ENCODE peak calls at places on chromosomes 7 and 10, in seven cellular contexts. One of them, this sample, is unnamed.

GRCh38 chr7:142788303-142789286 is 17.8 kb downstream of the PRSS2 start:
- DNase-seq in NCI-H2171: no peak
- DNase-seq in activated T-cell treated with anti-CD3 and anti-CD28 coated beads, Interleukin-2, amount 50 U/mL, for 72 hours: no peak
- DNase-seq in HuH-7.5: no peak
- DNase-seq in stimulated activated CD4-positive, alpha-beta T cell treated with anti-CD3 and anti-CD28 coated beads, Interleukin-2, amount 100 ng/mL, for 48 hours: no peak
- DNase-seq in naive thymus-derived CD4-positive, alpha-beta T cell: peak
- DNase-seq in stimulated activated CD8-positive, alpha-beta memory T cell treated with anti-CD3 and anti-CD28 coated beads, Interleukin-15, amount 100 ng/mL, for 24 hours: no peak
- DNase-seq in this sample: no peak

GRCh38 chr10:100579261-100579660 is 43.5 kb downstream of the HIF1AN start:
- DNase-seq in NCI-H2171: no peak
- DNase-seq in activated T-cell treated with anti-CD3 and anti-CD28 coated beads, Interleukin-2, amount 50 U/mL, for 72 hours: no peak
- DNase-seq in HuH-7.5: no peak
- DNase-seq in stimulated activated CD4-positive, alpha-beta T cell treated with anti-CD3 and anti-CD28 coated beads, Interleukin-2, amount 100 ng/mL, for 48 hours: no peak
- DNase-seq in naive thymus-derived CD4-positive, alpha-beta T cell: no peak
- DNase-seq in stimulated activated CD8-positive, alpha-beta memory T cell treated with anti-CD3 and anti-CD28 coated beads, Interleukin-15, amount 100 ng/mL, for 24 hours: no peak
- DNase-seq in this sample: no peak

GRCh38 chr10:44801383-44802327 is 109.5 kb upstream of the TMEM72 start:
- DNase-seq in NCI-H2171: peak
- DNase-seq in activated T-cell treated with anti-CD3 and anti-CD28 coated beads, Interleukin-2, amount 50 U/mL, for 72 hours: no peak
- DNase-seq in HuH-7.5: no peak
- DNase-seq in stimulated activated CD4-positive, alpha-beta T cell treated with anti-CD3 and anti-CD28 coated beads, Interleukin-2, amount 100 ng/mL, for 48 hours: no peak
- DNase-seq in naive thymus-derived CD4-positive, alpha-beta T cell: no peak
- DNase-seq in stimulated activated CD8-positive, alpha-beta memory T cell treated with anti-CD3 and anti-CD28 coated beads, Interleukin-15, amount 100 ng/mL, for 24 hours: no peak
- DNase-seq in this sample: no peak

GRCh38 chr7:152847491-152847890 is 87.9 kb downstream of the ACTR3B start:
- DNase-seq in NCI-H2171: no peak
- DNase-seq in activated T-cell treated with anti-CD3 and anti-CD28 coated beads, Interleukin-2, amount 50 U/mL, for 72 hours: no peak
- DNase-seq in HuH-7.5: no peak
- DNase-seq in stimulated activated CD4-positive, alpha-beta T cell treated with anti-CD3 and anti-CD28 coated beads, Interleukin-2, amount 100 ng/mL, for 48 hours: no peak
- DNase-seq in naive thymus-derived CD4-positive, alpha-beta T cell: no peak
- DNase-seq in stimulated activated CD8-positive, alpha-beta memory T cell treated with anti-CD3 and anti-CD28 coated beads, Interleukin-15, amount 100 ng/mL, for 24 hours: no peak
- DNase-seq in this sample: no peak

GRCh38 chr10:14971867-14972448 is 12.8 kb downstream of the MEIG1 start:
- DNase-seq in NCI-H2171: no peak
- DNase-seq in activated T-cell treated with anti-CD3 and anti-CD28 coated beads, Interleukin-2, amount 50 U/mL, for 72 hours: peak
- DNase-seq in HuH-7.5: no peak
- DNase-seq in stimulated activated CD4-positive, alpha-beta T cell treated with anti-CD3 and anti-CD28 coated beads, Interleukin-2, amount 100 ng/mL, for 48 hours: peak
- DNase-seq in naive thymus-derived CD4-positive, alpha-beta T cell: peak
- DNase-seq in stimulated activated CD8-positive, alpha-beta memory T cell treated with anti-CD3 and anti-CD28 coated beads, Interleukin-15, amount 100 ng/mL, for 24 hours: no peak
- DNase-seq in this sample: no peak

GRCh38 chr10:31353574-31353973 is 34.6 kb downstream of the ZEB1 start:
- DNase-seq in NCI-H2171: no peak
- DNase-seq in activated T-cell treated with anti-CD3 and anti-CD28 coated beads, Interleukin-2, amount 50 U/mL, for 72 hours: peak
- DNase-seq in HuH-7.5: peak
- DNase-seq in stimulated activated CD4-positive, alpha-beta T cell treated with anti-CD3 and anti-CD28 coated beads, Interleukin-2, amount 100 ng/mL, for 48 hours: no peak
- DNase-seq in naive thymus-derived CD4-positive, alpha-beta T cell: no peak
- DNase-seq in stimulated activated CD8-positive, alpha-beta memory T cell treated with anti-CD3 and anti-CD28 coated beads, Interleukin-15, amount 100 ng/mL, for 24 hours: no peak
- DNase-seq in this sample: no peak

GRCh38 chr10:97771913-97772823 is at the start of gene SFRP5:
- DNase-seq in NCI-H2171: no peak
- DNase-seq in activated T-cell treated with anti-CD3 and anti-CD28 coated beads, Interleukin-2, amount 50 U/mL, for 72 hours: no peak
- DNase-seq in HuH-7.5: no peak
- DNase-seq in stimulated activated CD4-positive, alpha-beta T cell treated with anti-CD3 and anti-CD28 coated beads, Interleukin-2, amount 100 ng/mL, for 48 hours: no peak
- DNase-seq in naive thymus-derived CD4-positive, alpha-beta T cell: no peak
- DNase-seq in stimulated activated CD8-positive, alpha-beta memory T cell treated with anti-CD3 and anti-CD28 coated beads, Interleukin-15, amount 100 ng/mL, for 24 hours: no peak
- DNase-seq in this sample: no peak

GRCh38 chr10:96358851-96359540 is at the start of gene OPALIN:
- DNase-seq in NCI-H2171: no peak
- DNase-seq in activated T-cell treated with anti-CD3 and anti-CD28 coated beads, Interleukin-2, amount 50 U/mL, for 72 hours: no peak
- DNase-seq in HuH-7.5: no peak
- DNase-seq in stimulated activated CD4-positive, alpha-beta T cell treated with anti-CD3 and anti-CD28 coated beads, Interleukin-2, amount 100 ng/mL, for 48 hours: no peak
- DNase-seq in naive thymus-derived CD4-positive, alpha-beta T cell: no peak
- DNase-seq in stimulated activated CD8-positive, alpha-beta memory T cell treated with anti-CD3 and anti-CD28 coated beads, Interleukin-15, amount 100 ng/mL, for 24 hours: no peak
- DNase-seq in this sample: no peak

GRCh38 chr10:19498348-19499290 is 317.6 kb upstream of the PLXDC2 start:
- DNase-seq in NCI-H2171: no peak
- DNase-seq in activated T-cell treated with anti-CD3 and anti-CD28 coated beads, Interleukin-2, amount 50 U/mL, for 72 hours: no peak
- DNase-seq in HuH-7.5: no peak
- DNase-seq in stimulated activated CD4-positive, alpha-beta T cell treated with anti-CD3 and anti-CD28 coated beads, Interleukin-2, amount 100 ng/mL, for 48 hours: no peak
- DNase-seq in naive thymus-derived CD4-positive, alpha-beta T cell: no peak
- DNase-seq in stimulated activated CD8-positive, alpha-beta memory T cell treated with anti-CD3 and anti-CD28 coated beads, Interleukin-15, amount 100 ng/mL, for 24 hours: no peak
- DNase-seq in this sample: no peak

GRCh38 chr7:152336754-152337368 is 98.9 kb downstream of the KMT2C start:
- DNase-seq in NCI-H2171: no peak
- DNase-seq in activated T-cell treated with anti-CD3 and anti-CD28 coated beads, Interleukin-2, amount 50 U/mL, for 72 hours: peak
- DNase-seq in HuH-7.5: peak
- DNase-seq in stimulated activated CD4-positive, alpha-beta T cell treated with anti-CD3 and anti-CD28 coated beads, Interleukin-2, amount 100 ng/mL, for 48 hours: no peak
- DNase-seq in naive thymus-derived CD4-positive, alpha-beta T cell: peak
- DNase-seq in stimulated activated CD8-positive, alpha-beta memory T cell treated with anti-CD3 and anti-CD28 coated beads, Interleukin-15, amount 100 ng/mL, for 24 hours: no peak
- DNase-seq in this sample: no peak

GRCh38 chr10:119026301-119027110 is 3.0 kb upstream of the NANOS1 start:
- DNase-seq in NCI-H2171: no peak
- DNase-seq in activated T-cell treated with anti-CD3 and anti-CD28 coated beads, Interleukin-2, amount 50 U/mL, for 72 hours: no peak
- DNase-seq in HuH-7.5: no peak
- DNase-seq in stimulated activated CD4-positive, alpha-beta T cell treated with anti-CD3 and anti-CD28 coated beads, Interleukin-2, amount 100 ng/mL, for 48 hours: no peak
- DNase-seq in naive thymus-derived CD4-positive, alpha-beta T cell: no peak
- DNase-seq in stimulated activated CD8-positive, alpha-beta memory T cell treated with anti-CD3 and anti-CD28 coated beads, Interleukin-15, amount 100 ng/mL, for 24 hours: no peak
- DNase-seq in this sample: no peak

GRCh38 chr7:148696787-148697186 is 1.9 kb upstream of the CUL1 start:
- DNase-seq in NCI-H2171: no peak
- DNase-seq in activated T-cell treated with anti-CD3 and anti-CD28 coated beads, Interleukin-2, amount 50 U/mL, for 72 hours: no peak
- DNase-seq in HuH-7.5: no peak
- DNase-seq in stimulated activated CD4-positive, alpha-beta T cell treated with anti-CD3 and anti-CD28 coated beads, Interleukin-2, amount 100 ng/mL, for 48 hours: no peak
- DNase-seq in naive thymus-derived CD4-positive, alpha-beta T cell: no peak
- DNase-seq in stimulated activated CD8-positive, alpha-beta memory T cell treated with anti-CD3 and anti-CD28 coated beads, Interleukin-15, amount 100 ng/mL, for 24 hours: no peak
- DNase-seq in this sample: no peak

GRCh38 chr7:92748509-92748908 is 87.9 kb downstream of the CDK6 start:
- DNase-seq in NCI-H2171: no peak
- DNase-seq in activated T-cell treated with anti-CD3 and anti-CD28 coated beads, Interleukin-2, amount 50 U/mL, for 72 hours: no peak
- DNase-seq in HuH-7.5: no peak
- DNase-seq in stimulated activated CD4-positive, alpha-beta T cell treated with anti-CD3 and anti-CD28 coated beads, Interleukin-2, amount 100 ng/mL, for 48 hours: no peak
- DNase-seq in naive thymus-derived CD4-positive, alpha-beta T cell: no peak
- DNase-seq in stimulated activated CD8-positive, alpha-beta memory T cell treated with anti-CD3 and anti-CD28 coated beads, Interleukin-15, amount 100 ng/mL, for 24 hours: no peak
- DNase-seq in this sample: no peak

GRCh38 chr7:108222236-108222892 is 92.2 kb upstream of the LAMB4 start:
- DNase-seq in NCI-H2171: no peak
- DNase-seq in activated T-cell treated with anti-CD3 and anti-CD28 coated beads, Interleukin-2, amount 50 U/mL, for 72 hours: no peak
- DNase-seq in HuH-7.5: no peak
- DNase-seq in stimulated activated CD4-positive, alpha-beta T cell treated with anti-CD3 and anti-CD28 coated beads, Interleukin-2, amount 100 ng/mL, for 48 hours: no peak
- DNase-seq in naive thymus-derived CD4-positive, alpha-beta T cell: no peak
- DNase-seq in stimulated activated CD8-positive, alpha-beta memory T cell treated with anti-CD3 and anti-CD28 coated beads, Interleukin-15, amount 100 ng/mL, for 24 hours: no peak
- DNase-seq in this sample: no peak

GRCh38 chr10:110912374-110912773 is 6.6 kb downstream of the BBIP1 start:
- DNase-seq in NCI-H2171: no peak
- DNase-seq in activated T-cell treated with anti-CD3 and anti-CD28 coated beads, Interleukin-2, amount 50 U/mL, for 72 hours: no peak
- DNase-seq in HuH-7.5: no peak
- DNase-seq in stimulated activated CD4-positive, alpha-beta T cell treated with anti-CD3 and anti-CD28 coated beads, Interleukin-2, amount 100 ng/mL, for 48 hours: no peak
- DNase-seq in naive thymus-derived CD4-positive, alpha-beta T cell: no peak
- DNase-seq in stimulated activated CD8-positive, alpha-beta memory T cell treated with anti-CD3 and anti-CD28 coated beads, Interleukin-15, amount 100 ng/mL, for 24 hours: no peak
- DNase-seq in this sample: no peak

GRCh38 chr7:7709263-7709662 is 9.1 kb downstream of the RPA3 start:
- DNase-seq in NCI-H2171: no peak
- DNase-seq in activated T-cell treated with anti-CD3 and anti-CD28 coated beads, Interleukin-2, amount 50 U/mL, for 72 hours: no peak
- DNase-seq in HuH-7.5: no peak
- DNase-seq in stimulated activated CD4-positive, alpha-beta T cell treated with anti-CD3 and anti-CD28 coated beads, Interleukin-2, amount 100 ng/mL, for 48 hours: no peak
- DNase-seq in naive thymus-derived CD4-positive, alpha-beta T cell: no peak
- DNase-seq in stimulated activated CD8-positive, alpha-beta memory T cell treated with anti-CD3 and anti-CD28 coated beads, Interleukin-15, amount 100 ng/mL, for 24 hours: no peak
- DNase-seq in this sample: no peak

GRCh38 chr10:117823980-117824379 is 222.8 kb downstream of the RAB11FIP2 start:
- DNase-seq in NCI-H2171: no peak
- DNase-seq in activated T-cell treated with anti-CD3 and anti-CD28 coated beads, Interleukin-2, amount 50 U/mL, for 72 hours: no peak
- DNase-seq in HuH-7.5: no peak
- DNase-seq in stimulated activated CD4-positive, alpha-beta T cell treated with anti-CD3 and anti-CD28 coated beads, Interleukin-2, amount 100 ng/mL, for 48 hours: no peak
- DNase-seq in naive thymus-derived CD4-positive, alpha-beta T cell: no peak
- DNase-seq in stimulated activated CD8-positive, alpha-beta memory T cell treated with anti-CD3 and anti-CD28 coated beads, Interleukin-15, amount 100 ng/mL, for 24 hours: no peak
- DNase-seq in this sample: no peak

GRCh38 chr10:63713191-63714144 is 192.3 kb downstream of the REEP3 start:
- DNase-seq in NCI-H2171: peak
- DNase-seq in activated T-cell treated with anti-CD3 and anti-CD28 coated beads, Interleukin-2, amount 50 U/mL, for 72 hours: no peak
- DNase-seq in HuH-7.5: no peak
- DNase-seq in stimulated activated CD4-positive, alpha-beta T cell treated with anti-CD3 and anti-CD28 coated beads, Interleukin-2, amount 100 ng/mL, for 48 hours: no peak
- DNase-seq in naive thymus-derived CD4-positive, alpha-beta T cell: no peak
- DNase-seq in stimulated activated CD8-positive, alpha-beta memory T cell treated with anti-CD3 and anti-CD28 coated beads, Interleukin-15, amount 100 ng/mL, for 24 hours: no peak
- DNase-seq in this sample: no peak

GRCh38 chr10:48456808-48457761 is 147.8 kb downstream of the ARHGAP22 start:
- DNase-seq in NCI-H2171: no peak
- DNase-seq in activated T-cell treated with anti-CD3 and anti-CD28 coated beads, Interleukin-2, amount 50 U/mL, for 72 hours: no peak
- DNase-seq in HuH-7.5: no peak
- DNase-seq in stimulated activated CD4-positive, alpha-beta T cell treated with anti-CD3 and anti-CD28 coated beads, Interleukin-2, amount 100 ng/mL, for 48 hours: no peak
- DNase-seq in naive thymus-derived CD4-positive, alpha-beta T cell: no peak
- DNase-seq in stimulated activated CD8-positive, alpha-beta memory T cell treated with anti-CD3 and anti-CD28 coated beads, Interleukin-15, amount 100 ng/mL, for 24 hours: no peak
- DNase-seq in this sample: no peak

GRCh38 chr7:47778153-47778661 is 170.1 kb downstream of the PKD1L1 start:
- DNase-seq in NCI-H2171: no peak
- DNase-seq in activated T-cell treated with anti-CD3 and anti-CD28 coated beads, Interleukin-2, amount 50 U/mL, for 72 hours: no peak
- DNase-seq in HuH-7.5: no peak
- DNase-seq in stimulated activated CD4-positive, alpha-beta T cell treated with anti-CD3 and anti-CD28 coated beads, Interleukin-2, amount 100 ng/mL, for 48 hours: no peak
- DNase-seq in naive thymus-derived CD4-positive, alpha-beta T cell: no peak
- DNase-seq in stimulated activated CD8-positive, alpha-beta memory T cell treated with anti-CD3 and anti-CD28 coated beads, Interleukin-15, amount 100 ng/mL, for 24 hours: no peak
- DNase-seq in this sample: no peak

GRCh38 chr7:50353201-50353600 is 48.7 kb downstream of the IKZF1 start:
- DNase-seq in NCI-H2171: no peak
- DNase-seq in activated T-cell treated with anti-CD3 and anti-CD28 coated beads, Interleukin-2, amount 50 U/mL, for 72 hours: no peak
- DNase-seq in HuH-7.5: no peak
- DNase-seq in stimulated activated CD4-positive, alpha-beta T cell treated with anti-CD3 and anti-CD28 coated beads, Interleukin-2, amount 100 ng/mL, for 48 hours: no peak
- DNase-seq in naive thymus-derived CD4-positive, alpha-beta T cell: no peak
- DNase-seq in stimulated activated CD8-positive, alpha-beta memory T cell treated with anti-CD3 and anti-CD28 coated beads, Interleukin-15, amount 100 ng/mL, for 24 hours: no peak
- DNase-seq in this sample: no peak

GRCh38 chr10:35300063-35300699 is 36.1 kb upstream of the CCNY start:
- DNase-seq in NCI-H2171: peak
- DNase-seq in activated T-cell treated with anti-CD3 and anti-CD28 coated beads, Interleukin-2, amount 50 U/mL, for 72 hours: no peak
- DNase-seq in HuH-7.5: no peak
- DNase-seq in stimulated activated CD4-positive, alpha-beta T cell treated with anti-CD3 and anti-CD28 coated beads, Interleukin-2, amount 100 ng/mL, for 48 hours: no peak
- DNase-seq in naive thymus-derived CD4-positive, alpha-beta T cell: no peak
- DNase-seq in stimulated activated CD8-positive, alpha-beta memory T cell treated with anti-CD3 and anti-CD28 coated beads, Interleukin-15, amount 100 ng/mL, for 24 hours: no peak
- DNase-seq in this sample: no peak

GRCh38 chr10:124387078-124387874 is 31.4 kb downstream of the OAT start:
- DNase-seq in NCI-H2171: no peak
- DNase-seq in activated T-cell treated with anti-CD3 and anti-CD28 coated beads, Interleukin-2, amount 50 U/mL, for 72 hours: peak
- DNase-seq in HuH-7.5: no peak
- DNase-seq in stimulated activated CD4-positive, alpha-beta T cell treated with anti-CD3 and anti-CD28 coated beads, Interleukin-2, amount 100 ng/mL, for 48 hours: no peak
- DNase-seq in naive thymus-derived CD4-positive, alpha-beta T cell: no peak
- DNase-seq in stimulated activated CD8-positive, alpha-beta memory T cell treated with anti-CD3 and anti-CD28 coated beads, Interleukin-15, amount 100 ng/mL, for 24 hours: no peak
- DNase-seq in this sample: no peak

GRCh38 chr10:91587710-91588638 is 44.9 kb downstream of the PPP1R3C start:
- DNase-seq in NCI-H2171: no peak
- DNase-seq in activated T-cell treated with anti-CD3 and anti-CD28 coated beads, Interleukin-2, amount 50 U/mL, for 72 hours: no peak
- DNase-seq in HuH-7.5: no peak
- DNase-seq in stimulated activated CD4-positive, alpha-beta T cell treated with anti-CD3 and anti-CD28 coated beads, Interleukin-2, amount 100 ng/mL, for 48 hours: no peak
- DNase-seq in naive thymus-derived CD4-positive, alpha-beta T cell: no peak
- DNase-seq in stimulated activated CD8-positive, alpha-beta memory T cell treated with anti-CD3 and anti-CD28 coated beads, Interleukin-15, amount 100 ng/mL, for 24 hours: no peak
- DNase-seq in this sample: no peak

GRCh38 chr7:138195207-138195606 is 118.9 kb downstream of the AKR1D1 start:
- DNase-seq in NCI-H2171: no peak
- DNase-seq in activated T-cell treated with anti-CD3 and anti-CD28 coated beads, Interleukin-2, amount 50 U/mL, for 72 hours: no peak
- DNase-seq in HuH-7.5: peak
- DNase-seq in stimulated activated CD4-positive, alpha-beta T cell treated with anti-CD3 and anti-CD28 coated beads, Interleukin-2, amount 100 ng/mL, for 48 hours: no peak
- DNase-seq in naive thymus-derived CD4-positive, alpha-beta T cell: no peak
- DNase-seq in stimulated activated CD8-positive, alpha-beta memory T cell treated with anti-CD3 and anti-CD28 coated beads, Interleukin-15, amount 100 ng/mL, for 24 hours: no peak
- DNase-seq in this sample: no peak

GRCh38 chr7:145848691-145849090 is 267.9 kb upstream of the CNTNAP2 start:
- DNase-seq in NCI-H2171: no peak
- DNase-seq in activated T-cell treated with anti-CD3 and anti-CD28 coated beads, Interleukin-2, amount 50 U/mL, for 72 hours: no peak
- DNase-seq in HuH-7.5: peak
- DNase-seq in stimulated activated CD4-positive, alpha-beta T cell treated with anti-CD3 and anti-CD28 coated beads, Interleukin-2, amount 100 ng/mL, for 48 hours: no peak
- DNase-seq in naive thymus-derived CD4-positive, alpha-beta T cell: no peak
- DNase-seq in stimulated activated CD8-positive, alpha-beta memory T cell treated with anti-CD3 and anti-CD28 coated beads, Interleukin-15, amount 100 ng/mL, for 24 hours: no peak
- DNase-seq in this sample: no peak

GRCh38 chr7:144682581-144683280 is 153.1 kb downstream of the TPK1 start:
- DNase-seq in NCI-H2171: no peak
- DNase-seq in activated T-cell treated with anti-CD3 and anti-CD28 coated beads, Interleukin-2, amount 50 U/mL, for 72 hours: no peak
- DNase-seq in HuH-7.5: no peak
- DNase-seq in stimulated activated CD4-positive, alpha-beta T cell treated with anti-CD3 and anti-CD28 coated beads, Interleukin-2, amount 100 ng/mL, for 48 hours: no peak
- DNase-seq in naive thymus-derived CD4-positive, alpha-beta T cell: no peak
- DNase-seq in stimulated activated CD8-positive, alpha-beta memory T cell treated with anti-CD3 and anti-CD28 coated beads, Interleukin-15, amount 100 ng/mL, for 24 hours: no peak
- DNase-seq in this sample: no peak

GRCh38 chr10:6535365-6535764 is 44.7 kb downstream of the PRKCQ start:
- DNase-seq in NCI-H2171: no peak
- DNase-seq in activated T-cell treated with anti-CD3 and anti-CD28 coated beads, Interleukin-2, amount 50 U/mL, for 72 hours: no peak
- DNase-seq in HuH-7.5: no peak
- DNase-seq in stimulated activated CD4-positive, alpha-beta T cell treated with anti-CD3 and anti-CD28 coated beads, Interleukin-2, amount 100 ng/mL, for 48 hours: no peak
- DNase-seq in naive thymus-derived CD4-positive, alpha-beta T cell: no peak
- DNase-seq in stimulated activated CD8-positive, alpha-beta memory T cell treated with anti-CD3 and anti-CD28 coated beads, Interleukin-15, amount 100 ng/mL, for 24 hours: no peak
- DNase-seq in this sample: no peak

GRCh38 chr7:25860206-25860881 is 291.7 kb upstream of the NFE2L3 start:
- DNase-seq in NCI-H2171: no peak
- DNase-seq in activated T-cell treated with anti-CD3 and anti-CD28 coated beads, Interleukin-2, amount 50 U/mL, for 72 hours: peak
- DNase-seq in HuH-7.5: no peak
- DNase-seq in stimulated activated CD4-positive, alpha-beta T cell treated with anti-CD3 and anti-CD28 coated beads, Interleukin-2, amount 100 ng/mL, for 48 hours: no peak
- DNase-seq in naive thymus-derived CD4-positive, alpha-beta T cell: no peak
- DNase-seq in stimulated activated CD8-positive, alpha-beta memory T cell treated with anti-CD3 and anti-CD28 coated beads, Interleukin-15, amount 100 ng/mL, for 24 hours: no peak
- DNase-seq in this sample: no peak

GRCh38 chr7:18590744-18591340 is 95.3 kb downstream of the HDAC9 start:
- DNase-seq in NCI-H2171: peak
- DNase-seq in activated T-cell treated with anti-CD3 and anti-CD28 coated beads, Interleukin-2, amount 50 U/mL, for 72 hours: no peak
- DNase-seq in HuH-7.5: no peak
- DNase-seq in stimulated activated CD4-positive, alpha-beta T cell treated with anti-CD3 and anti-CD28 coated beads, Interleukin-2, amount 100 ng/mL, for 48 hours: no peak
- DNase-seq in naive thymus-derived CD4-positive, alpha-beta T cell: no peak
- DNase-seq in stimulated activated CD8-positive, alpha-beta memory T cell treated with anti-CD3 and anti-CD28 coated beads, Interleukin-15, amount 100 ng/mL, for 24 hours: no peak
- DNase-seq in this sample: no peak

GRCh38 chr10:84256510-84257342 is 11.9 kb downstream of the RGR start:
- DNase-seq in NCI-H2171: no peak
- DNase-seq in activated T-cell treated with anti-CD3 and anti-CD28 coated beads, Interleukin-2, amount 50 U/mL, for 72 hours: peak
- DNase-seq in HuH-7.5: no peak
- DNase-seq in stimulated activated CD4-positive, alpha-beta T cell treated with anti-CD3 and anti-CD28 coated beads, Interleukin-2, amount 100 ng/mL, for 48 hours: peak
- DNase-seq in naive thymus-derived CD4-positive, alpha-beta T cell: peak
- DNase-seq in stimulated activated CD8-positive, alpha-beta memory T cell treated with anti-CD3 and anti-CD28 coated beads, Interleukin-15, amount 100 ng/mL, for 24 hours: no peak
- DNase-seq in this sample: peak

GRCh38 chr10:73650537-73651331 is 5.1 kb downstream of the SYNPO2L start:
- DNase-seq in NCI-H2171: no peak
- DNase-seq in activated T-cell treated with anti-CD3 and anti-CD28 coated beads, Interleukin-2, amount 50 U/mL, for 72 hours: no peak
- DNase-seq in HuH-7.5: peak
- DNase-seq in stimulated activated CD4-positive, alpha-beta T cell treated with anti-CD3 and anti-CD28 coated beads, Interleukin-2, amount 100 ng/mL, for 48 hours: no peak
- DNase-seq in naive thymus-derived CD4-positive, alpha-beta T cell: no peak
- DNase-seq in stimulated activated CD8-positive, alpha-beta memory T cell treated with anti-CD3 and anti-CD28 coated beads, Interleukin-15, amount 100 ng/mL, for 24 hours: no peak
- DNase-seq in this sample: no peak